ENCODE peak calls at places on chromosome 15, in six cellular contexts. L, J, Y, T, R and B are unnamed samples.

GRCh38 chr15:82650046-82650670 is 3.0 kb upstream of the CPEB1 start:
- DNase-seq in L (no peak), J (no peak), Y (no peak), T (no peak), R (no peak), B (no peak)

GRCh38 chr15:41233367-41233771 is 2.3 kb downstream of the CHP1 start:
- DNase-seq in L (no peak), J (no peak), Y (peak), T (no peak), R (no peak), B (no peak)

GRCh38 chr15:60255390-60255789 is 142.4 kb downstream of the ANXA2 start:
- DNase-seq in L (no peak), J (no peak), Y (no peak), T (no peak), R (no peak), B (no peak)

GRCh38 chr15:81940467-81941451 is 105.1 kb downstream of the MEX3B start:
- DNase-seq in L (no peak), J (no peak), Y (peak), T (no peak), R (no peak), B (no peak)

GRCh38 chr15:53837263-53837662 is 77.8 kb upstream of the WDR72 start:
- DNase-seq in L (peak), J (no peak), Y (no peak), T (peak), R (peak), B (no peak)

GRCh38 chr15:47027322-47027946 is 689.9 kb upstream of the SEMA6D start:
- DNase-seq in L (no peak), J (no peak), Y (no peak), T (no peak), R (no peak), B (no peak)

GRCh38 chr15:63530235-63530634 is 25.8 kb downstream of the USP3 start:
- DNase-seq in L (no peak), J (no peak), Y (no peak), T (no peak), R (no peak), B (no peak)

GRCh38 chr15:59185725-59186124 is 20.9 kb upstream of the LDHAL6B start:
- DNase-seq in L (no peak), J (no peak), Y (no peak), T (no peak), R (no peak), B (no peak)

GRCh38 chr15:61051570-61052031 is 177.5 kb downstream of the RORA start:
- DNase-seq in L (peak), J (no peak), Y (peak), T (peak), R (no peak), B (peak)

GRCh38 chr15:47184405-47185221 is 532.7 kb upstream of the SEMA6D start:
- DNase-seq in L (no peak), J (no peak), Y (no peak), T (no peak), R (no peak), B (no peak)

GRCh38 chr15:47552978-47553608 is 164.2 kb upstream of the SEMA6D start:
- DNase-seq in L (peak), J (no peak), Y (no peak), T (peak), R (no peak), B (no peak)

GRCh38 chr15:63070681-63071129 is 28.2 kb downstream of the TPM1 start:
- DNase-seq in L (no peak), J (no peak), Y (no peak), T (no peak), R (no peak), B (no peak)

GRCh38 chr15:71115567-71116351 is 488 bp downstream of the THSD4 start:
- DNase-seq in L (peak), J (no peak), Y (no peak), T (peak), R (peak), B (no peak)

GRCh38 chr15:29970402-29970695 is 112.4 kb upstream of the GOLGA8J start:
- DNase-seq in L (no peak), J (no peak), Y (no peak), T (no peak), R (no peak), B (no peak)

GRCh38 chr15:74982183-74982582 is 13.2 kb upstream of the SCAMP5 start:
- DNase-seq in L (no peak), J (no peak), Y (no peak), T (no peak), R (no peak), B (no peak)

GRCh38 chr15:72358532-72359180 is 17.2 kb downstream of the HEXA start:
- DNase-seq in L (peak), J (no peak), Y (peak), T (peak), R (peak), B (peak)

GRCh38 chr15:66919421-66919820 is 146.0 kb upstream of the SMAD3 start:
- DNase-seq in L (no peak), J (no peak), Y (no peak), T (no peak), R (peak), B (no peak)

GRCh38 chr15:56778761-56779160 is 45.5 kb upstream of the ZNF280D start:
- DNase-seq in L (no peak), J (no peak), Y (no peak), T (no peak), R (no peak), B (no peak)

GRCh38 chr15:25171111-25171811 is 216.5 kb downstream of the SNRPN start:
- DNase-seq in L (no peak), J (peak), Y (no peak), T (peak), R (no peak), B (no peak)

GRCh38 chr15:58715266-58715917 is 34.1 kb downstream of the ADAM10 start:
- DNase-seq in L (no peak), J (no peak), Y (no peak), T (no peak), R (no peak), B (no peak)

GRCh38 chr15:91104111-91104510 is 4.1 kb downstream of the SV2B start:
- DNase-seq in L (no peak), J (no peak), Y (no peak), T (no peak), R (no peak), B (peak)
- H3K27ac ChIP-seq in L (no peak), J (no peak), Y (no peak), T (no peak), R (no peak), B (no peak)

GRCh38 chr15:27897481-27897880 is 201.6 kb downstream of the OCA2 start:
- DNase-seq in L (no peak), J (no peak), Y (no peak), T (no peak), R (no peak), B (no peak)
- TF ChIP-seq CTCF in L (no peak), J (no peak), Y (no peak), T (no peak), R (no peak), B (no peak)

GRCh38 chr15:64877435-64877834 is 34.3 kb upstream of the ANKDD1A start:
- DNase-seq in L (peak), J (no peak), Y (no peak), T (peak), R (peak), B (peak)
- H3K27ac ChIP-seq in L (peak), J (no peak), Y (no peak), T (peak), R (no peak), B (peak)

DNA sequence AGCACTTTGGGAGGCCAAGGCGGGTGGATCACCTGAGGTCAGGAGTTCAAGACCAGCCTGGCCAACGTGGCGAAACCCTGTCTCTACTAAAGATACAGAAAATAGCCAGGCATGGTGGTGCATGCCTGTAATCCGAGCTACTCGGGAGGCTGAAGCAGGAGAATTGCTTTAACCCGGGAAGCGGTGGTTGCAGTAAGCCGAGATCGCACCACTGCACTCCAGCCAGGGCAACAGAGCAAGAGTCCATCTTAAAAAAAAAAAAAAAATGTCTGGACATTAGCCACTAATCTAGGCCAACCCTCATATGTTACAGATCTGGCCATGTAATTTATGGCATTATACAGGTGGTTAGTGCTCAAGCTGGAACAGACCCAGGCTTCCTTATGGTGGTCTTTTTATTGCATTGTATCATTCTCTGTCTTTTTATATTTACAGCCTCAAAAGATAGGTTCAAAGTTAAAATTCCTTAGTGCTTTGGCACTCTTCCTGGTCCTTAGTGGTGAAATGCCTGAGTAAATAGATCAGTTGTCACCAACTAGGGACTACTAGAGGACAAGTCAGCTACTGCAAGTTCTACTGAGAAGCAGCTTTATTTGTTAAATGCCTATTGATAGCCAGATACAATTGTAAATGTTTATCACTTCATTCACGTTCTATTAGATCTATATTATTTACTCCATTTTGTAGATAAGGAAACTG is 16.0 kb downstream of the STARD9 start:
- DNase-seq in L (no peak), J (no peak), Y (no peak), T (peak), R (no peak), B (no peak)
- TF ChIP-seq CTCF in L (peak), J (peak), Y (peak), T (peak), R (no peak), B (no peak)

GRCh38 chr15:101266034-101266433 is 11.3 kb downstream of the SELENOS start:
- DNase-seq in L (no peak), J (no peak), Y (no peak), T (no peak), R (no peak), B (no peak)
- H3K27ac ChIP-seq in L (no peak), J (no peak), Y (peak), T (no peak), R (no peak), B (peak)

GRCh38 chr15:85592148-85592547 is 202.6 kb downstream of the KLHL25 start:
- DNase-seq in L (no peak), J (no peak), Y (no peak), T (no peak), R (no peak), B (no peak)
- TF ChIP-seq CTCF in L (peak), J (peak), Y (peak), T (no peak), R (peak), B (no peak)